ENCODE peak calls at places on chromosome 3, in four cellular contexts. Y, P, V and I are unnamed samples.

GRCh38 chr3:31579828-31580227 is 47.1 kb downstream of the STT3B start:
- DNase-seq in Y (no peak), P (no peak), V (no peak), I (no peak)

GRCh38 chr3:172159962-172160538 is 120.7 kb downstream of the FNDC3B start:
- DNase-seq in Y (no peak), P (peak), V (no peak), I (no peak)

GRCh38 chr3:107520535-107520934 is 2.2 kb upstream of the BBX start:
- DNase-seq in Y (no peak), P (peak), V (no peak), I (no peak)

GRCh38 chr3:51933471-51934138 is 8.1 kb downstream of the RRP9 start:
- DNase-seq in Y (no peak), P (no peak), V (no peak), I (no peak)

GRCh38 chr3:22106213-22106867 is 355.3 kb upstream of the ZNF385D start:
- DNase-seq in Y (no peak), P (no peak), V (no peak), I (no peak)

GRCh38 chr3:143482106-143483088 is 362.8 kb downstream of the CHST2 start:
- DNase-seq in Y (no peak), P (no peak), V (no peak), I (no peak)

GRCh38 chr3:25910997-25911396 is 121.1 kb downstream of the OXSM start:
- DNase-seq in Y (peak), P (peak), V (no peak), I (peak)

GRCh38 chr3:10702961-10703740 is 112.9 kb upstream of the SLC6A11 start:
- DNase-seq in Y (no peak), P (peak), V (no peak), I (peak)

GRCh38 chr3:72395654-72396415 is 452.4 kb downstream of the SHQ1 start:
- DNase-seq in Y (no peak), P (no peak), V (no peak), I (no peak)

GRCh38 chr3:130093741-130094391 is 12.2 kb downstream of the ALG1L2 start:
- DNase-seq in Y (no peak), P (peak), V (peak), I (peak)

GRCh38 chr3:129445472-129445871 is 5.4 kb downstream of the IFT122 start:
- DNase-seq in Y (no peak), P (no peak), V (no peak), I (no peak)

GRCh38 chr3:148601766-148602685 is 95.7 kb upstream of the AGTR1 start:
- DNase-seq in Y (peak), P (no peak), V (no peak), I (no peak)

GRCh38 chr3:70871909-70872656 is 559.6 kb upstream of the MDFIC2 start:
- DNase-seq in Y (no peak), P (no peak), V (no peak), I (no peak)

GRCh38 chr3:98612996-98613517 is 19.6 kb upstream of the CPOX start:
- DNase-seq in Y (no peak), P (no peak), V (peak), I (no peak)

GRCh38 chr3:78565712-78566111 is 1202.1 kb downstream of the ROBO1 start:
- DNase-seq in Y (no peak), P (no peak), V (no peak), I (no peak)

GRCh38 chr3:49276475-49277356 is at the start of gene C3orf62:
- DNase-seq in Y (no peak), P (no peak), V (peak), I (peak)

GRCh38 chr3:130892759-130893239 is 1.1 kb upstream of the ATP2C1 start:
- DNase-seq in Y (peak), P (peak), V (peak), I (peak)

GRCh38 chr3:157259825-157260224 is 99.9 kb upstream of the CCNL1 start:
- DNase-seq in Y (no peak), P (no peak), V (no peak), I (no peak)

GRCh38 chr3:123876858-123877257 is 7.3 kb downstream of the MYLK start:
- DNase-seq in Y (peak), P (no peak), V (no peak), I (no peak)

GRCh38 chr3:44323341-44323955 is 15.1 kb upstream of the TCAIM start:
- DNase-seq in Y (peak), P (peak), V (no peak), I (peak)

GRCh38 chr3:104873331-104873730 is 493.4 kb upstream of the ALCAM start:
- DNase-seq in Y (no peak), P (no peak), V (no peak), I (no peak)

GRCh38 chr3:125512135-125512920 is 7.7 kb downstream of the SNX4 start:
- DNase-seq in Y (no peak), P (peak), V (peak), I (no peak)

GRCh38 chr3:78659386-78659987 is 1108.3 kb downstream of the ROBO1 start:
- DNase-seq in Y (peak), P (peak), V (no peak), I (no peak)

GRCh38 chr3:126208618-126209256 is 28.4 kb upstream of the ALDH1L1 start:
- DNase-seq in Y (peak), P (peak), V (no peak), I (no peak)

GRCh38 chr3:50971487-50971924 is 296.8 kb downstream of the DOCK3 start:
- DNase-seq in Y (peak), P (peak), V (no peak), I (peak)

GRCh38 chr3:101379695-101380376 is 59.5 kb upstream of the IMPG2 start:
- DNase-seq in Y (no peak), P (no peak), V (peak), I (no peak)

GRCh38 chr3:53753518-53754183 is 92.6 kb downstream of the CHDH start:
- DNase-seq in Y (no peak), P (no peak), V (no peak), I (no peak)

GRCh38 chr3:137163241-137163916 is 205.6 kb downstream of the IL20RB start:
- DNase-seq in Y (no peak), P (no peak), V (no peak), I (no peak)

GRCh38 chr3:55471084-55471483 is 16.0 kb downstream of the WNT5A start:
- DNase-seq in Y (no peak), P (no peak), V (no peak), I (no peak)

GRCh38 chr3:114362815-114363214 is 69.0 kb downstream of the TIGIT start:
- DNase-seq in Y (peak), P (peak), V (no peak), I (no peak)

GRCh38 chr3:130395916-130396315 is 50.4 kb downstream of the COL6A5 start:
- DNase-seq in Y (peak), P (no peak), V (no peak), I (no peak)

GRCh38 chr3:47250309-47251060 is 32.1 kb downstream of the KIF9 start:
- DNase-seq in Y (peak), P (peak), V (no peak), I (peak)

GRCh38 chr3:120092444-120092843 is 1.8 kb downstream of the GSK3B start:
- DNase-seq in Y (no peak), P (no peak), V (no peak), I (no peak)

GRCh38 chr3:43995078-43995928 is 246.4 kb upstream of the TOPAZ1 start:
- DNase-seq in Y (no peak), P (no peak), V (no peak), I (peak)

GRCh38 chr3:58098531-58098930 is 90.3 kb downstream of the FLNB start:
- DNase-seq in Y (no peak), P (no peak), V (no peak), I (no peak)

GRCh38 chr3:179324270-179324754 is 1.5 kb downstream of the ZNF639 start:
- DNase-seq in Y (no peak), P (peak), V (no peak), I (no peak)

GRCh38 chr3:132038198-132038825 is 3.5 kb upstream of the CPNE4 start:
- DNase-seq in Y (peak), P (peak), V (no peak), I (no peak)

GRCh38 chr3:196287066-196287404 is 491 bp downstream of the PCYT1A start:
- DNase-seq in Y (no peak), P (no peak), V (no peak), I (no peak)

GRCh38 chr3:136860541-136860940 is 1.5 kb upstream of the NCK1 start:
- DNase-seq in Y (no peak), P (peak), V (no peak), I (no peak)

GRCh38 chr3:112002458-112002971 is 3.8 kb downstream of the TAGLN3 start:
- DNase-seq in Y (no peak), P (peak), V (no peak), I (no peak)
- TF ChIP-seq ETV6 in Y (no peak), P (no peak), V (no peak), I (no peak)

DNA sequence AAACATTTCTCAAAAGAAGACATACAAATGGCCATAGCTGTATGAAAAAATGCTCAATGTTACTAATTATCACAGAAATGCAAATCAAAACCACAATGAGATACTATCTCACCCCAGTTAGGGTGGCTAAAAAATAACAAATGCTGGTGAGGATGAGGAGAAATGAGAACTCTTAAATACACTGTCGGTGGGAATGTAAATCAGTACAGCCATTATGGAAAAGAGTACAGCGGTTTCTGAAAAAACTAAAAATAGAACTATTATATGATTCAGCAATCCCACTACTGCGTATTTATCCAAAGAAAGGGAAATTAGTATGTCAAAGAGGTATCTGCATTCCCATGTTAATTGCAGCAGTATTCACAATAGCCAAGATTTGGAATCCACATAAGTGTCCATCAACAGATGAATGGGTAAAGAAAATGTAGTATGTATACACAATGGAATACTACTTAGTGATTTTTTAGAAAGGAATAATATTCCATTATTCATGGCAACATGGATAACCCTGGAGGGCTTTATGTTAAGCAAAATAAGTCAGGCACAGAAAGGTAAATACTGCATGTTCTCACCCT is 35.1 kb downstream of the SERP1 start:
- DNase-seq in Y (no peak), P (no peak), V (no peak), I (no peak)
- TF ChIP-seq MAX in Y (no peak), P (no peak), V (no peak), I (no peak)

DNA sequence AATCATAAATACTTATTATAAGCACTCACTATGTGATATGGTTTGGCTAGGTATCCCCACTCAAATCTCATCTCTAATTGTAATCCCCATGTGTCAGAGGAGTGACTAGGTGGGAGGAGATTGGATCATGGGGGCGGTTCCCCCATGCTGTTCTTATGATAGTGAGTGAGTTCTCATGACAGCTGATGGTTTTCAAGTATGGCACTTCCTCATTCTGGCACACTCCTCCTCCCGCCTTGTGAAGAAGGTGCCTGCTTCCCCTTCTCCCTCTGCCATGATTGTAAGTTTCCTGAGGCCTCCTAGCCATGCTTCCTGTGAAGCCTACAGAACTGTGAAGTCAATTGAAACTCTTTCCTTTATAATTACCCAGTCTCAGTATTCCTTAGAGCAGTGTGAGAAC is 53.3 kb upstream of the CHMP2B start:
- DNase-seq in Y (no peak), P (peak), V (no peak), I (no peak)
- TF ChIP-seq CREM in Y (no peak), P (no peak), V (no peak), I (no peak)

GRCh38 chr3:108669211-108669610 is 79.7 kb downstream of the DZIP3 start:
- DNase-seq in Y (no peak), P (no peak), V (peak), I (no peak)

GRCh38 chr3:108677811-108678210 is 79.4 kb downstream of the RETNLB start:
- DNase-seq in Y (no peak), P (peak), V (no peak), I (no peak)

GRCh38 chr3:108673988-108674661 is 83.1 kb downstream of the RETNLB start:
- DNase-seq in Y (no peak), P (no peak), V (no peak), I (no peak)
- TF ChIP-seq ETV6 in Y (no peak), P (no peak), V (no peak), I (no peak)

GRCh38 chr3:23685484-23686258 is 120.1 kb upstream of the UBE2E1 start:
- DNase-seq in Y (peak), P (peak), V (no peak), I (no peak)
- TF ChIP-seq MAX in Y (no peak), P (no peak), V (no peak), I (no peak)

DNA sequence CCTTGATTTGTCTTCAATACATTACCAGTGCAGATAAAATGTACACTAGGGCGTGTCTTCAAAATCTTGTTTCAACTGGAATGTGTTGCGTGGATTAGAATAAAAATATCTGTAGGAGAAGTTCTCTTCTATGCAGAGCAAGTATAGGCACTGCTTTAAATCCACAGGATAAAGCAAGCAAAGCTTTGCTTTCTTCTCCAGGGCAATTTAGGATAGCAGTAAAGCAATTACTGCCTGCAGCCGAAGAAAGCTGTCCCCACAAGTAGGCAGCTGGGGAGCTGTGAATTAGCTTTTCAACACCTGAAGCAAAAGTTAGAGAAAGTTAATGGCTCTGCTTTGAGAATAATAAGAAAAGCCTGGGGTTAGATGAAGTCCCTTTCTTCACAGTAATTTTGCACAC is 329.7 kb upstream of the KCNMB2 start:
- DNase-seq in Y (no peak), P (no peak), V (no peak), I (no peak)
- TF ChIP-seq CREM in Y (no peak), P (no peak), V (no peak), I (no peak)

GRCh38 chr3:194281306-194281705 is 69.8 kb downstream of the CPN2 start:
- DNase-seq in Y (no peak), P (no peak), V (no peak), I (no peak)
- TF ChIP-seq ETV6 in Y (no peak), P (no peak), V (no peak), I (no peak)